ENCODE peak calls at places on chromosome 3, in six cellular contexts. A is ovary, R is psoas muscle, Z is foreskin fibroblast, G is cardiac muscle cell, X is mucosa of descending colon. B is an unnamed sample.

GRCh38 chr3:43773273-43774104 is 82.8 kb downstream of the ABHD5 start:
- DNase-seq in A (no peak), R (peak), Z (peak), G (no peak), X (no peak), B (peak)

GRCh38 chr3:169120928-169121327 is 542.6 kb downstream of the MECOM start:
- DNase-seq in A (no peak), R (no peak), Z (no peak), G (no peak), X (peak), B (no peak)

GRCh38 chr3:43080726-43081568 is 24.9 kb downstream of the POMGNT2 start:
- DNase-seq in A (no peak), R (no peak), Z (no peak), G (no peak), X (no peak), B (no peak)

GRCh38 chr3:3792391-3792790 is 6.8 kb upstream of the LRRN1 start:
- DNase-seq in A (no peak), R (no peak), Z (no peak), G (no peak), X (no peak), B (no peak)

GRCh38 chr3:111601810-111602209 is 6.7 kb upstream of the ZBED2 start:
- DNase-seq in A (no peak), R (no peak), Z (no peak), G (no peak), X (no peak), B (no peak)

GRCh38 chr3:97763586-97764148 is 891 bp upstream of the ARL6 start:
- DNase-seq in A (no peak), R (no peak), Z (no peak), G (peak), X (no peak), B (no peak)

GRCh38 chr3:122356402-122356801 is 26.6 kb downstream of the MIX23 start:
- DNase-seq in A (peak), R (no peak), Z (peak), G (peak), X (peak), B (peak)

GRCh38 chr3:78855190-78855589 is 912.6 kb downstream of the ROBO1 start:
- DNase-seq in A (no peak), R (no peak), Z (no peak), G (no peak), X (no peak), B (no peak)

GRCh38 chr3:52742418-52743041 is 28.2 kb downstream of the NEK4 start:
- DNase-seq in A (no peak), R (no peak), Z (peak), G (peak), X (no peak), B (no peak)

GRCh38 chr3:112865757-112866156 is 19.1 kb upstream of the CD200R1L start:
- DNase-seq in A (no peak), R (no peak), Z (no peak), G (no peak), X (no peak), B (no peak)

GRCh38 chr3:53196575-53197407 is 35.8 kb downstream of the PRKCD start:
- DNase-seq in A (no peak), R (no peak), Z (peak), G (peak), X (no peak), B (peak)

GRCh38 chr3:197125601-197126000 is 96.0 kb upstream of the MELTF start:
- DNase-seq in A (no peak), R (no peak), Z (peak), G (peak), X (no peak), B (no peak)

GRCh38 chr3:21466491-21466890 is 284.5 kb downstream of the ZNF385D start:
- DNase-seq in A (no peak), R (no peak), Z (peak), G (no peak), X (no peak), B (no peak)

GRCh38 chr3:52809821-52810377 is 15.3 kb downstream of the ITIH3 start:
- DNase-seq in A (no peak), R (no peak), Z (no peak), G (no peak), X (no peak), B (no peak)

GRCh38 chr3:196660381-196661166 is 21.1 kb downstream of the NRROS start:
- DNase-seq in A (no peak), R (no peak), Z (no peak), G (no peak), X (no peak), B (no peak)

GRCh38 chr3:13479332-13479581 is 849 bp upstream of the HDAC11 start:
- DNase-seq in A (no peak), R (peak), Z (peak), G (no peak), X (no peak), B (peak)

GRCh38 chr3:105862217-105862616 is 6.6 kb downstream of the CBLB start:
- DNase-seq in A (no peak), R (no peak), Z (no peak), G (no peak), X (no peak), B (no peak)

GRCh38 chr3:6791161-6791560 is 69.8 kb upstream of the GRM7 start:
- DNase-seq in A (no peak), R (no peak), Z (no peak), G (peak), X (no peak), B (no peak)
- TF ChIP-seq CTCF in A (no peak), R (no peak), Z (no peak), G (no peak), X (no peak), B (no peak)

DNA sequence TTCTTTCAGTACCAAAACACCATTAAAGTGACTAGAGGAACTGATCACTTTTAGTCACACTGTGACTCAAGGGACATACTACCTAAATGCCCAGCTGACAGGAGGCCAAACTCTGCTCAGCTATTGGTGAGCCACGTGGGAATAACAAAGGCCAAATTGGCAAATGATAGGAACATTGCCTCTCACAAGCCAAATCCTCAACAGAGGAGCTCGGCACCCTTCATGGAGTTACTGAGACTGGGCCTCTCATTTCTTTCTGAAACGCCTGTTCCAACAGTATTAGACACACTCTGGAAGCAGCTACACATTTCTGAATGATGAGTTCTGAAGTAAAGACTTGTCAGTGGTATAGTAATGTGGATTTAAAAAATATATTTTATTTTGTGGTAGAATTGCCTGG is 166.0 kb upstream of the COL8A1 start:
- DNase-seq in A (no peak), R (no peak), Z (peak), G (no peak), X (no peak), B (no peak)
- TF ChIP-seq CTCF in A (no peak), R (no peak), Z (no peak), G (no peak), X (no peak), B (no peak)

DNA sequence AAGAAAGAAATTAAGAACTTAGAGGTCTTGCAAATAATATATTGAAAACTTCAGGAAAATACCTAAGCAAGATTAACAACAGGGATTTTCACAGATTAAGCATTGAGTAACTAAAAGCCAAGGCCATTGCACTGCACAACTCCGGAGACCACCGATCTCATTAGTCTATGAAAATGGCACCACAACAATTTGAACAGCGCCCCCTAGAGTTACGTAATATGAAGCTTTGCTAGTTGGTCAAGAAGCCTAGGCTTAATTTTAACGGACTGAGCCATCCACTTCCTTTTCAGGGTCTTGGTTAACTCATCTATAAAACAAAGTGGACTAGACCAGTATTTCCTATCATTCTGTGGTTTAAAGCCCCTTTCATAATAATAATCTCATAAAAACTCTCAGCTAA is 24.8 kb downstream of the TMEM212 start:
- DNase-seq in A (no peak), R (no peak), Z (no peak), G (no peak), X (no peak), B (peak)
- TF ChIP-seq CTCF in A (no peak), R (no peak), Z (peak), G (peak), X (no peak), B (peak)

DNA sequence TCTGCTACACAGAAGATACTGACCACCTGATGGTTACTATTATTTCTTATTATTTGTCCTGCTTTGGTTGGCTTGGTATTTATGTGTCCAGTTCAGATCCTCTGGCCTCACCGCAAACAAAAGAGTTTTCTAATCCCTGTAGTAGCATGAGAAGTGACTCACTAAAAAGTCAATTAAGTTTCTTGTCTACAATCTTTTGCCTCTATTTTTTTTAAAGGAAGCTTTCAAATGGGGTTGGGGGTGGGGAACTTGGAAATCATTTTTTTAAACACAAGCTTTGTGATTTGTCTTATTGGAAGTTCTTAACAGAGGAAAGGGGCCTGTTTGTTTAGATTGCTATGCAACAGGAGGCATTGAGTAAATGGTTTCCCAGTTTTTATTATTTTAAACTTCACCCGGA is 156.4 kb upstream of the TSC22D2 start:
- DNase-seq in A (no peak), R (no peak), Z (no peak), G (peak), X (no peak), B (no peak)
- TF ChIP-seq CTCF in A (no peak), R (no peak), Z (no peak), G (no peak), X (no peak), B (no peak)

GRCh38 chr3:116770815-116771450 is 61.4 kb downstream of the TUSC7 start:
- DNase-seq in A (peak), R (peak), Z (peak), G (peak), X (no peak), B (peak)
- TF ChIP-seq CTCF in A (peak), R (peak), Z (peak), G (peak), X (peak), B (peak)

DNA sequence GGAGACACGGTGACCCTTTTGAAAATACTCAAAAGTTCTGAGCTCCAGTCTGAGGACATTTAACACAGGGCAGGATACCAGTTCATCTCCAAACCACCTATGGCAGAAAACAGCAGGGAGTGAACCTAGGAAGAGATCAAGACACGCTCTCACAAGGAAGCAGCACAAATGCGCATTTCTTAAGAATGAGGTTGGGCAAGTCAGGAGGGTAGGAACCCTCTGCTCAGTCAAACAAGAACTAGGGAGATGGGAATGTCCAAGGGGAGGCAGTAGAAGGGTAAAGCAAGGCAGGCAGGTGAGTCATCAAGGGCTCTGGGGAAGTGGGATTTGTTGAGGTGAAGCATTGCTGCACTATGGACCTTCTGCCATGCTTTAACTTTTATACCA is 60.3 kb upstream of the PSMD6 start:
- DNase-seq in A (no peak), R (no peak), Z (no peak), G (no peak), X (no peak), B (no peak)
- TF ChIP-seq CTCF in A (no peak), R (no peak), Z (no peak), G (no peak), X (no peak), B (no peak)

DNA sequence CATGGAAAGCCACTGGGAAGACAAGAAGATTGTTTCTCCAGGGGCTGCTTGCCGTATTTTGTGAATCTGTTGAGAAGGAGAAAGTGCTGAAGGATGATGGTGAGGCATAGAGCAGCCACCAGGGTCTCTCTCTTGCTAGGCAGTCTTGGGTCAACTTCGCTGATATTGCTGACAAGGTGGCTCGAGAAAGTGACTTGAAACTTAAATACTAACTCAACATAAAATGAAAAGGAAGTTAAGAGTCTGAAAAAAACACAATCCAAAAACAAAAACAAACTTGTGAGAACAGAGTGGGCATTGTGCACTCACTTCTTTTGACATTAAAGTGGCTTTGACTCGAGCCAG is 90.1 kb downstream of the CHST2 start:
- DNase-seq in A (no peak), R (no peak), Z (no peak), G (no peak), X (no peak), B (no peak)
- TF ChIP-seq CTCF in A (no peak), R (no peak), Z (no peak), G (no peak), X (no peak), B (no peak)